ENCODE peak calls at places on chromosomes 5 and 9, in ten cellular contexts. X is foreskin fibroblast; Z is HL-60; O is colonic mucosa; V is GM12878; C is transverse colon; D is CD8-positive, alpha-beta T cell; L is left lung; N is LNCaP clone FGC; E is A549. M is an unnamed sample.
A peak's percentile ranks its signal among the peaks of the same experiment; 100 is the strongest.

GRCh38 chr9:70563437-70564204 is 149.2 kb upstream of the KLF9 start:
- DNase-seq in X (peak; percentile 77), Z (peak; percentile 27), O (no peak), V (peak; percentile 83), C (peak; percentile 15), D (no peak), L (no peak), N (no peak), E (no peak), M (peak; percentile 80)

GRCh38 chr5:135193213-135194125 is 159.4 kb upstream of the PITX1 start:
- DNase-seq in X (peak; percentile 77), Z (no peak), O (no peak), V (no peak), C (no peak), D (no peak), L (no peak), N (no peak), E (no peak), M (peak; percentile 41)

GRCh38 chr9:131732061-131732526 is 7.8 kb downstream of the RAPGEF1 start:
- DNase-seq in X (peak; percentile 93), Z (no peak), O (no peak), V (no peak), C (peak; percentile 57), D (no peak), L (no peak), N (peak; percentile 66), E (no peak), M (no peak)

GRCh38 chr9:120441446-120442279 is 138.3 kb downstream of the CDK5RAP2 start:
- DNase-seq in X (peak; percentile 66), Z (no peak), O (no peak), V (no peak), C (no peak), D (no peak), L (no peak), N (no peak), E (no peak), M (peak; percentile 90)

GRCh38 chr5:111384220-111384619 is 128.1 kb downstream of the STARD4 start:
- DNase-seq in X (peak; percentile 9), Z (no peak), O (no peak), V (no peak), C (no peak), D (no peak), L (no peak), N (no peak), E (no peak), M (no peak)

GRCh38 chr9:136157477-136158265 is 39.0 kb upstream of the TMEM250 start:
- DNase-seq in X (no peak), Z (no peak), O (no peak), V (no peak), C (no peak), D (no peak), L (no peak), N (no peak), E (no peak), M (no peak)

GRCh38 chr5:64637144-64637543 is 53.2 kb upstream of the SHISAL2B start:
- DNase-seq in X (peak; percentile 12), Z (peak; percentile 18), O (no peak), V (no peak), C (no peak), D (no peak), L (no peak), N (no peak), E (no peak), M (no peak)

GRCh38 chr5:80093796-80094195 is 58.6 kb downstream of the THBS4 start:
- DNase-seq in X (no peak), Z (no peak), O (no peak), V (no peak), C (no peak), D (no peak), L (no peak), N (no peak), E (peak; percentile 6), M (no peak)

GRCh38 chr9:120925535-120926396 is 830 bp downstream of the TRAF1 start:
- DNase-seq in X (peak; percentile 92), Z (no peak), O (no peak), V (peak; percentile 86), C (no peak), D (no peak), L (peak; percentile 54), N (no peak), E (peak; percentile 69), M (peak; percentile 67)

GRCh38 chr5:160466889-160467554 is 45.4 kb downstream of the PTTG1 start:
- DNase-seq in X (no peak), Z (no peak), O (no peak), V (no peak), C (no peak), D (no peak), L (no peak), N (no peak), E (peak; percentile 3), M (no peak)

GRCh38 chr9:5582835-5583195 is 46.1 kb upstream of the RIC1 start:
- DNase-seq in X (peak; percentile 81), Z (no peak), O (no peak), V (peak; percentile 91), C (no peak), D (no peak), L (no peak), N (no peak), E (no peak), M (peak; percentile 26)

GRCh38 chr5:37111426-37112382 is 137.5 kb downstream of the CPLANE1 start:
- DNase-seq in X (no peak), Z (peak; percentile 32), O (no peak), V (peak; percentile 64), C (no peak), D (no peak), L (no peak), N (no peak), E (no peak), M (no peak)

GRCh38 chr9:82332018-82332773 is 343.6 kb downstream of the SPATA31D1 start:
- DNase-seq in X (peak; percentile 73), Z (no peak), O (no peak), V (no peak), C (no peak), D (no peak), L (no peak), N (peak; percentile 28), E (peak; percentile 68), M (peak; percentile 66)

GRCh38 chr9:110105107-110105506 is 102.9 kb downstream of the C9orf152 start:
- DNase-seq in X (no peak), Z (no peak), O (no peak), V (no peak), C (no peak), D (no peak), L (no peak), N (no peak), E (no peak), M (peak; percentile 73)

GRCh38 chr9:93300175-93300572 is 116.2 kb downstream of the WNK2 start:
- DNase-seq in X (no peak), Z (no peak), O (no peak), V (no peak), C (no peak), D (no peak), L (no peak), N (no peak), E (no peak), M (no peak)

GRCh38 chr9:546797-547223 is 294.7 kb upstream of the DMRT1 start:
- DNase-seq in X (peak; percentile 4), Z (no peak), O (no peak), V (no peak), C (no peak), D (no peak), L (no peak), N (no peak), E (peak; percentile 16), M (no peak)
- TF ChIP-seq CTCF in X (peak; percentile 23), Z (no peak), O (peak; percentile 19), V (no peak), C (peak; percentile 33), D (no peak), L (peak; percentile 20), N (peak; percentile 58), E (peak; percentile 39), M (no peak)

DNA sequence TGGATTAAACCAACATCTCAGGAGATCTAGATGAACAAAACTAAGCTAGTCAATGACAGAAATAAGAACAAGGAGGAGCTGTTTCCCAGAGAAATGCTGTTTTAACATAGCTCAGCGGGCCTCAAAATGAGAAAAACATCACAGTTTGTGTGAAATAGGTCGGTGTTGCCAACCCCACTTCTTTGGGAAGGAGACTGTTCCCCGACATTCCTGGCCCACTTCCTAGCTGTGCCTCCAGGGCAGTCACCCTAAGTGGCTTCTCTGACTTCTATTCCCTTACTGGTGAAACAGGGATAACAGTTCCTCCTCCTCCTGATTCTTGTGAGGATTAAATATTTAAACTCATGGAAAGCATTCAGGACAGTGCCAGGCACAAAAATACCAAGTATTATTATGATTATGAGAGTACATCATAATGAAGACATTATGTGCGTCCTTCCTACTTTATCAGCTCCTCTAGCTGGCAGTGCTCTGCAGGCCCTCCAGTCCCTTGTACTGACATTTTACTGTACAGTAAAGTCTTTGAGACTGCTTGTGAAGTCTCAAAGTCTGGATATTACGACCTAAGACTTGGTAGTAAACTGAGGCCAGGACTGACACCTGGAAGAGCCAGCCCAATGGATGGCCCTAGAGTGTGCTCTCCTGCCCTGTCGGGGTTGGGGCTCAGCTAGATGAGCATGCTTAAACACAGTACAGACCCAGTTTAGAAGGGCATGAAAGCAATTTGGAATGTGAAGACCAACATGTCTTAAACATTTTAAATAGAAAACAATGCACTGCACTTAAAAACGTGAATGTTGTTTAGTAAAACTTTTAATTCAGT is 7.3 kb downstream of the ISCA1 start:
- DNase-seq in X (no peak), Z (no peak), O (no peak), V (no peak), C (no peak), D (no peak), L (no peak), N (no peak), E (no peak), M (no peak)
- H3K4me3 ChIP-seq in X (no peak overlapping the region), Z (no peak overlapping the region), O (no peak overlapping the region), V (no peak overlapping the region), C (no peak overlapping the region), D (no peak overlapping the region), L (no peak overlapping the region), N (no peak overlapping the region), E (no peak overlapping the region), M (no peak overlapping the region)

DNA sequence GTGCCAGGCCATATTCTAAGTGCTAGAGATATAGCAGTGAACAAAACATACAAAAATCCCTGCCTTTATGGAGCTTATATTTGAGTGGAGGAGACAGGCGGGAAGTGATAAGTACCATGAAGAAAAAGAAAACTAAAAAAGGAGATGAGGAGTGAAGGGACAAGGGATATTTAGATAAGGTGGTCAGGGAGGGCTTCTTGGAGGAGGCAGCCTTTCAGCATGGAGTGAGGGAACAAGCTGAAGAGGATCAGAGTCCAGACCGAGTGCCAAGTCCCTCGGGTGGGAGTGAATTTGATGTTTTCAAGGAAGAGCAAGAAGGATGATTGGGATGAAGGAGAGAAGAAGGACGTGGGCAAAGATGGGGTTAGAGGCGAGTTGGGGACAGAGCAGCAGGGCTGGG is 190.5 kb downstream of the FSTL4 start:
- DNase-seq in X (no peak), Z (no peak), O (no peak), V (no peak), C (no peak), D (no peak), L (no peak), N (no peak), E (no peak), M (no peak)
- TF ChIP-seq CTCF in X (no peak), Z (no peak), O (no peak), V (no peak), C (no peak), D (no peak), L (no peak), N (no peak), E (no peak), M (no peak)

DNA sequence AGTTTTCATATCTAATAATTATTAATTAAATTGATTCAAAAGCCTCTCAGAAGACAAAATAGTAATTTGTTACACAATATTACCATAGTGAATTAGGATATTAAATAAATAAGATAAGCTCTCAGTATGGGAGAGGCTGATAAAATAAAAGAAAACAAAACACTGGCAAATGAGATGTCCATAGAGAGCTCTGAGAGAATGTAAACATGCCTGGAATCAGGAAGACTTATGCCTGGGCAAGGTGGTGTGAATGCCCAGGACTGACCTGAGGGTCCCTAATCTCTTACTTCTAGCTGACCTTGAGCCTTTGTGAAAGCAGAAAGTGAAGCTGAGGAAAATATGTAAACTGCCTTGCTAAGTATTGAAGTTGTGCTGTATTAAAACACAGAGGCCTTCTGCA is 616.5 kb downstream of the PTPRD start:
- DNase-seq in X (no peak), Z (no peak), O (no peak), V (no peak), C (no peak), D (no peak), L (no peak), N (no peak), E (no peak), M (no peak)
- H3K4me3 ChIP-seq in X (no peak overlapping the region), Z (no peak overlapping the region), O (no peak overlapping the region), V (no peak overlapping the region), C (no peak overlapping the region), D (no peak overlapping the region), L (no peak overlapping the region), N (no peak overlapping the region), E (no peak overlapping the region), M (no peak overlapping the region)

M was measured in AG04449.